ENCODE peak calls at places on chromosomes 12 and 14, in four cellular contexts. O, Z, A and I are unnamed samples.
A peak's percentile ranks its signal among the peaks of the same experiment; 100 is the strongest.

GRCh38 chr12:91892081-91892855 is 253.4 kb downstream of the BTG1 start:
- DNase-seq in A (no peak), Z (no peak), O (no peak), I (no peak)

GRCh38 chr12:112116232-112117060 is 7.9 kb upstream of the NAA25 start:
- DNase-seq in O (peak; percentile 72), A (no peak), Z (peak; percentile 90), I (peak; percentile 57)

GRCh38 chr12:41967668-41968649 is 176.7 kb downstream of the GXYLT1 start:
- DNase-seq in Z (peak; percentile 79), A (no peak), O (no peak), I (no peak)

GRCh38 chr12:14689996-14690395 is 6.4 kb downstream of the GUCY2C start:
- DNase-seq in A (no peak), Z (no peak), O (no peak), I (no peak)

GRCh38 chr12:104142543-104142942 is 4.5 kb upstream of the NFYB start:
- DNase-seq in A (no peak), Z (peak; percentile 61), O (no peak), I (no peak)

GRCh38 chr12:1339608-1340319 is 254.6 kb downstream of the FBXL14 start:
- DNase-seq in A (no peak), O (no peak), Z (no peak), I (no peak)

GRCh38 chr14:37697489-37698121 is 102.2 kb downstream of the TTC6 start:
- DNase-seq in O (no peak), A (no peak), Z (no peak), I (no peak)

GRCh38 chr12:107660230-107660629 is 25.4 kb upstream of the PWP1 start:
- DNase-seq in Z (peak; percentile 13), O (no peak), A (no peak), I (no peak)

GRCh38 chr12:38669081-38669480 is 236.3 kb downstream of the CPNE8 start:
- DNase-seq in Z (no peak), A (no peak), O (no peak), I (no peak)

GRCh38 chr12:111753144-111753881 is 13.4 kb upstream of the ALDH2 start:
- DNase-seq in A (no peak), O (peak; percentile 61), Z (peak; percentile 84), I (peak; percentile 13)

GRCh38 chr14:84750763-84751554 is 779.0 kb upstream of the FLRT2 start:
- DNase-seq in Z (peak; percentile 2), A (no peak), O (no peak), I (no peak)

GRCh38 chr14:65278589-65278988 is 133.9 kb upstream of the FUT8 start:
- DNase-seq in Z (no peak), A (no peak), O (no peak), I (no peak)

GRCh38 chr12:102965281-102966155 is 8.0 kb downstream of the ASCL1 start:
- DNase-seq in A (no peak), Z (peak; percentile 15), O (no peak), I (no peak)

GRCh38 chr14:63478024-63478423 is 65.2 kb downstream of the PPP2R5E start:
- DNase-seq in O (no peak), Z (no peak), A (no peak), I (no peak)

GRCh38 chr12:104596128-104596799 is 139.5 kb downstream of the CHST11 start:
- DNase-seq in Z (no peak), O (peak; percentile 23), A (no peak), I (no peak)

GRCh38 chr14:95488376-95489162 is 27.9 kb downstream of the SYNE3 start:
- DNase-seq in O (peak; percentile 52), Z (no peak), A (no peak), I (no peak)

GRCh38 chr14:92647499-92648279 is 100.7 kb downstream of the LGMN start:
- DNase-seq in Z (no peak), A (no peak), O (no peak), I (peak; percentile 35)

GRCh38 chr14:71094722-71095121 is 187.5 kb downstream of the PCNX1 start:
- DNase-seq in A (no peak), Z (no peak), O (no peak), I (no peak)

GRCh38 chr14:61992139-61992538 is 229.9 kb downstream of the SNAPC1 start:
- DNase-seq in Z (no peak), A (no peak), O (no peak), I (no peak)

GRCh38 chr12:124814741-124815613 is 48.7 kb downstream of the SCARB1 start:
- DNase-seq in A (no peak), O (no peak), Z (no peak), I (no peak)

GRCh38 chr14:55306938-55307589 is 35.8 kb downstream of the FBXO34 start:
- DNase-seq in Z (no peak), A (no peak), O (no peak), I (no peak)

GRCh38 chr14:106811167-106811566 is 1284.8 kb downstream of the TMEM121 start:
- DNase-seq in Z (no peak), A (no peak), O (no peak), I (no peak)